ENCODE peak calls at places on chromosomes 13 and 19, in eight cellular contexts. One of them, this sample, is unnamed.
A peak's percentile ranks its signal among the peaks of the same experiment; 100 is the strongest.

GRCh38 chr13:61413572-61413971 is 2.1 kb downstream of the PCDH20 start:
- DNase-seq in WTC11: peak; percentile 28
- DNase-seq in dorsolateral prefrontal cortex: no peak
- DNase-seq in fibroblast of lung: no peak
- DNase-seq in astrocyte of the spinal cord: no peak
- DNase-seq in psoas muscle: no peak
- DNase-seq in right lobe of liver: peak; percentile 40
- DNase-seq in heart right ventricle: no peak
- DNase-seq in this sample: peak; percentile 18

GRCh38 chr13:44174769-44175425 is 198.7 kb upstream of the SERP2 start:
- DNase-seq in WTC11: no peak
- DNase-seq in dorsolateral prefrontal cortex: no peak
- DNase-seq in fibroblast of lung: peak; percentile 67
- DNase-seq in astrocyte of the spinal cord: peak; percentile 48
- DNase-seq in psoas muscle: no peak
- DNase-seq in right lobe of liver: no peak
- DNase-seq in heart right ventricle: no peak
- DNase-seq in this sample: no peak

GRCh38 chr13:43058318-43058674 is 34.9 kb downstream of the DNAJC15 start:
- DNase-seq in WTC11: peak; percentile 23
- DNase-seq in dorsolateral prefrontal cortex: no peak
- DNase-seq in fibroblast of lung: peak; percentile 69
- DNase-seq in astrocyte of the spinal cord: peak; percentile 87
- DNase-seq in psoas muscle: no peak
- DNase-seq in right lobe of liver: no peak
- DNase-seq in heart right ventricle: peak; percentile 24
- DNase-seq in this sample: no peak

GRCh38 chr19:40225440-40226305 is 816 bp downstream of the CCNP start:
- DNase-seq in WTC11: no peak
- DNase-seq in dorsolateral prefrontal cortex: no peak
- DNase-seq in fibroblast of lung: no peak
- DNase-seq in astrocyte of the spinal cord: peak; percentile 49
- DNase-seq in psoas muscle: no peak
- DNase-seq in right lobe of liver: no peak
- DNase-seq in heart right ventricle: no peak
- DNase-seq in this sample: no peak

GRCh38 chr19:15417699-15418098 is 1.1 kb downstream of the AKAP8L start:
- DNase-seq in WTC11: no peak
- DNase-seq in dorsolateral prefrontal cortex: no peak
- DNase-seq in fibroblast of lung: peak; percentile 56
- DNase-seq in astrocyte of the spinal cord: peak; percentile 38
- DNase-seq in psoas muscle: no peak
- DNase-seq in right lobe of liver: peak; percentile 47
- DNase-seq in heart right ventricle: no peak
- DNase-seq in this sample: no peak

GRCh38 chr13:101155920-101156319 is 260.4 kb downstream of the NALCN start:
- DNase-seq in WTC11: no peak
- DNase-seq in dorsolateral prefrontal cortex: no peak
- DNase-seq in fibroblast of lung: no peak
- DNase-seq in astrocyte of the spinal cord: no peak
- DNase-seq in psoas muscle: no peak
- DNase-seq in right lobe of liver: no peak
- DNase-seq in heart right ventricle: no peak
- DNase-seq in this sample: no peak

GRCh38 chr13:45209229-45209628 is 8.4 kb upstream of the KCTD4 start:
- DNase-seq in WTC11: no peak
- DNase-seq in dorsolateral prefrontal cortex: no peak
- DNase-seq in fibroblast of lung: no peak
- DNase-seq in astrocyte of the spinal cord: no peak
- DNase-seq in psoas muscle: no peak
- DNase-seq in right lobe of liver: no peak
- DNase-seq in heart right ventricle: no peak
- DNase-seq in this sample: no peak

GRCh38 chr19:16897572-16898056 is 8.8 kb downstream of the F2RL3 start:
- DNase-seq in WTC11: no peak
- DNase-seq in dorsolateral prefrontal cortex: no peak
- DNase-seq in fibroblast of lung: peak; percentile 27
- DNase-seq in astrocyte of the spinal cord: no peak
- DNase-seq in psoas muscle: no peak
- DNase-seq in right lobe of liver: peak; percentile 63
- DNase-seq in heart right ventricle: no peak
- DNase-seq in this sample: no peak

GRCh38 chr13:21033866-21034601 is 27.4 kb downstream of the LATS2 start:
- DNase-seq in WTC11: no peak
- DNase-seq in dorsolateral prefrontal cortex: no peak
- DNase-seq in fibroblast of lung: peak; percentile 81
- DNase-seq in astrocyte of the spinal cord: peak; percentile 53
- DNase-seq in psoas muscle: no peak
- DNase-seq in right lobe of liver: no peak
- DNase-seq in heart right ventricle: no peak
- DNase-seq in this sample: no peak

GRCh38 chr19:46429999-46430398 is 1.3 kb upstream of the PNMA8C start:
- DNase-seq in WTC11: no peak
- DNase-seq in dorsolateral prefrontal cortex: no peak
- DNase-seq in fibroblast of lung: no peak
- DNase-seq in astrocyte of the spinal cord: no peak
- DNase-seq in psoas muscle: no peak
- DNase-seq in right lobe of liver: no peak
- DNase-seq in heart right ventricle: no peak
- DNase-seq in this sample: no peak

GRCh38 chr19:46431824-46432223 is 3.1 kb upstream of the PNMA8C start:
- DNase-seq in WTC11: peak; percentile 75
- DNase-seq in dorsolateral prefrontal cortex: no peak
- DNase-seq in fibroblast of lung: no peak
- DNase-seq in astrocyte of the spinal cord: no peak
- DNase-seq in psoas muscle: no peak
- DNase-seq in right lobe of liver: no peak
- DNase-seq in heart right ventricle: no peak
- DNase-seq in this sample: no peak

DNA sequence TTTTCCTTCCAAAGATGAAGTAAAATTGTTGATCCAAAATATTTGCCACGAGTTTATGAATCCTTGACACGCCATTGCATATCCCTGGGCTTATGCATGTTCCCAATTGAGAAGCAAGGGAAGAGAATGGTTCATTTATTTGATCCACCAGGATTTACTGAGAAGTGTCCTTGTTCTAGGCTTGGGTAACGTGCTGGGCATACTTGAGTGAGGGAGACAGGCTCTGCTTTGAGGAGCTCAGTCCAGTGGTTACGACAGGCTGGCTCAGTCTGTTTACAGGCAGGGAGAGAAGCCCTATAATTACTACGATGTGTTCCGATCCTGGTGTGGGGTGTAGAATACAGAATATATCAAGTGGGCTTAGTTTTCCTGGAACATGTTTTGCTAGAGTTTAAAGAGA is 6.3 kb upstream of the PNMA8C start:
- DNase-seq in WTC11: no peak
- DNase-seq in dorsolateral prefrontal cortex: peak; percentile 80
- DNase-seq in fibroblast of lung: no peak
- DNase-seq in astrocyte of the spinal cord: no peak
- DNase-seq in psoas muscle: no peak
- DNase-seq in right lobe of liver: no peak
- DNase-seq in heart right ventricle: no peak
- DNase-seq in this sample: no peak
- TF ChIP-seq CTCF in WTC11: no peak
- TF ChIP-seq CTCF in dorsolateral prefrontal cortex: no peak
- TF ChIP-seq CTCF in fibroblast of lung: no peak
- TF ChIP-seq CTCF in astrocyte of the spinal cord: no peak
- TF ChIP-seq CTCF in psoas muscle: no peak
- TF ChIP-seq CTCF in right lobe of liver: no peak
- TF ChIP-seq CTCF in heart right ventricle: no peak
- TF ChIP-seq CTCF in this sample: no peak

DNA sequence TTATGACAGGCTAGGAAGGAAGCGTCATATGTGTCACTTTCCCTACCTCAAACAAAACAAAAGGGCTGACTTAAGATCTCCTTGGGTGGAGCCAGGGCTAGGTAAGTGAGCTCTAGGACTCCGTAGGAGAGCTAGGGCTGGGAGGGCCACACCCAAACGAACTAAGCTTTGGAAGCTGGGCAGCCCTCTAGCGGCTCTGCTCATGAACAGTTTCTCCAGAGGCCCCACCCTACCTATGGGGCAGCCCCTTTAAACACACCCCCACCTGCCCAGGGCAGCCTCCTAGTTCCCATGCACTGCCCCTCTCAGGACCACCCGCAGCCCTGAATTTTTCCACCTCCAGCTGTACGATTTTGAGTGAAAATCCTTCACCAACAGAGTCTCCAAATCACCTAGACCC is 3.5 kb downstream of the PEG3 start:
- DNase-seq in WTC11: no peak
- DNase-seq in dorsolateral prefrontal cortex: peak; percentile 19
- DNase-seq in fibroblast of lung: no peak
- DNase-seq in astrocyte of the spinal cord: no peak
- DNase-seq in psoas muscle: no peak
- DNase-seq in right lobe of liver: no peak
- DNase-seq in heart right ventricle: no peak
- DNase-seq in this sample: no peak
- TF ChIP-seq CTCF in WTC11: no peak
- TF ChIP-seq CTCF in dorsolateral prefrontal cortex: no peak
- TF ChIP-seq CTCF in fibroblast of lung: no peak
- TF ChIP-seq CTCF in astrocyte of the spinal cord: no peak
- TF ChIP-seq CTCF in psoas muscle: no peak
- TF ChIP-seq CTCF in right lobe of liver: no peak
- TF ChIP-seq CTCF in heart right ventricle: no peak
- TF ChIP-seq CTCF in this sample: no peak

GRCh38 chr19:18770663-18771327 is 20.3 kb downstream of the COMP start:
- DNase-seq in WTC11: no peak
- DNase-seq in dorsolateral prefrontal cortex: no peak
- DNase-seq in fibroblast of lung: no peak
- DNase-seq in astrocyte of the spinal cord: no peak
- DNase-seq in psoas muscle: no peak
- DNase-seq in right lobe of liver: no peak
- DNase-seq in heart right ventricle: no peak
- DNase-seq in this sample: no peak

GRCh38 chr19:18772620-18773587 is 18.2 kb downstream of the COMP start:
- DNase-seq in WTC11: no peak
- DNase-seq in dorsolateral prefrontal cortex: no peak
- DNase-seq in fibroblast of lung: no peak
- DNase-seq in astrocyte of the spinal cord: no peak
- DNase-seq in psoas muscle: no peak
- DNase-seq in right lobe of liver: no peak
- DNase-seq in heart right ventricle: no peak
- DNase-seq in this sample: no peak

GRCh38 chr19:18769989-18770528 is 21.0 kb downstream of the COMP start:
- DNase-seq in WTC11: no peak
- DNase-seq in dorsolateral prefrontal cortex: no peak
- DNase-seq in fibroblast of lung: no peak
- DNase-seq in astrocyte of the spinal cord: no peak
- DNase-seq in psoas muscle: no peak
- DNase-seq in right lobe of liver: no peak
- DNase-seq in heart right ventricle: no peak
- DNase-seq in this sample: no peak

GRCh38 chr19:18773682-18774081 is 17.4 kb downstream of the COMP start:
- DNase-seq in WTC11: no peak
- DNase-seq in dorsolateral prefrontal cortex: no peak
- DNase-seq in fibroblast of lung: no peak
- DNase-seq in astrocyte of the spinal cord: no peak
- DNase-seq in psoas muscle: no peak
- DNase-seq in right lobe of liver: no peak
- DNase-seq in heart right ventricle: no peak
- DNase-seq in this sample: no peak

DNA sequence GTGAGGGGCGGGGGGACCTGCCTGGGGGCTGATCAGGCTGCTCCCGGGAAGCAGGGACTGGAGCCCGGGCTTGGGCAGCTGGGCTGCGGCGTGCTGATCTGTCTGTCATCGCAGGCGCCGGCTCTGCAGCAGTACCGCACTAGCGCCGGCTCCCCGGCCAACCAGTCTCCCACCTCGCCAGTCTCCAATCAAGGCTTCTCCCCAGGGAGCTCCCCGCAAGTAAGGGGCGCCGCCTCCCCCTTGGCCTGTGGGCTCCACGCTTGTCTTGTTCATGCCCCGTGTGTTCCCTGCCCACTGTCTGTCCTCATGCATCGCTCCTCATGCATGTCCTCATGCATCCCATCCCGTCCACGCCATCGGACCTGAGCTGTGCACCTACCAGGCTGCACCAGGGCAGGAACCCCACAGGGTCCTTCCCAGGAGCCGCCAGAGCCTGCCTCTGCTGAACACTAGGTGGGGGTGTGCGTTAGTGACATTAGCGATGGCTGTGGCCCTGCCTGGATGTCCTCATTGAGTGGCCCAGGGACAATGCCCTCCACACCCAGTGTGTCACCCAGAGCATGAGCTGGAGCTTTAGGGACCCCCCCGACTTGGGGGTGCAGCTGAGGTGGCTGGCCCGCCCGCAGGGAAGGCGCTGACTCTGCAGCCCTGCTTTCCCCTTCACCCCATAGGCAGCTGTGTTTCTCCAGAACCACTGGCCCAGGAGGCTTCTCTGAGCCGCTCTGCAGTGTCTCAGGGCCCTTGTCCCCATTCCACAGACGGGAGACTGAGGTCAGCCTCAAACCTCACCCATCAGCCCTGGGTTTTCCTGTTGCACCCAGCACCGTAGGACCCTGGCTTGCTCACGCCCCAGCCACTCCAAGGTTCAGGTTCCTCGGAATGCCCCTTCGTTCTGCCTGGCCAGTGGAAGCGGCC is 19.5 kb downstream of the COMP start:
- DNase-seq in WTC11: peak; percentile 60
- DNase-seq in dorsolateral prefrontal cortex: no peak
- DNase-seq in fibroblast of lung: no peak
- DNase-seq in astrocyte of the spinal cord: no peak
- DNase-seq in psoas muscle: no peak
- DNase-seq in right lobe of liver: no peak
- DNase-seq in heart right ventricle: no peak
- DNase-seq in this sample: no peak
- TF ChIP-seq CTCF in WTC11: no peak
- TF ChIP-seq CTCF in dorsolateral prefrontal cortex: no peak
- TF ChIP-seq CTCF in fibroblast of lung: peak; percentile 4
- TF ChIP-seq CTCF in astrocyte of the spinal cord: peak; percentile 36
- TF ChIP-seq CTCF in psoas muscle: no peak
- TF ChIP-seq CTCF in right lobe of liver: no peak
- TF ChIP-seq CTCF in heart right ventricle: no peak
- TF ChIP-seq CTCF in this sample: no peak

DNA sequence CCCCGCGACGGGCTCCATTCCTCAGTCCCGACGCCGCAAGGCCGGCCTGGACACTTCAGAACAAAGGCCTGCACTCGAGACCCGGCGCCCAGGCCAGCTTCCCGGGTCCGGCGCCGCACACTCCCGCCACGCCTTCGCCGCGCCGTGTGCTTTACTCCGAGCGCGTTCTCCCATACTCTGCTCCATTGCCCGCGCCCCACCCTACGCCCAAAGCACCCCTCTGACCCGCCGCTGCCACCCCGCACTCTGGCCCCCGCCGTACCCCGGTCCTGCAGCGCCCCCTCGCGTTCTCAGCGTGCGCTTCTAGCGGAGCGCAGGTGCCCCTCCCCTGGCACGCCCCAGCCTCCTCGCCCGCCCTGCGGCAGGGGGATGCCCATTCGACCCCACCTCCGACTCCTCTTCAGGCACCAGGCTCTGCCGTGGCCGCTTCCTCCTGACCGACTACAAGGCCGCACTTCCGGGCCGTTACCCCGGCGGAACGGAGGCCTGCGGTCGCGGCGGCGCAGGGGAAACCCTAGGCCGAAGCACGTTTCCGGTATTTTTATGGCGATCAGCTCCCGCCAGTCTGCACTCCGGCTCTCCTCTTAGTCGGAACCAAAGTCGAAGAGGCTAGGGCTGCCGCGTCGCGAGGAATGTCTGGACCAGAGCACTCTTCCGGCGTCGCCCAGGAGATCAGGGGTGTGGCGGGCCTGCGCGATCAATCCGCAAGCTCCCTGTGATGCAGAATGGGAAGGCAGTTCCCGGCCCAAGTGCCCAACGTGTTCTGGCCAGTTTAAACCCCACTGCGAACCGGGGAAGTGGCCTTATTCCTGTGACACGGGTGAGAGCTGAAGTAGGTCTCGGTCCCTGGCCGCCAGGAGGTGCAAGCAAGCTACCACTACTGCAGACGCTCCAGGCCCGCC is at the start of gene ZBTB45:
- DNase-seq in WTC11: peak; percentile 92
- DNase-seq in dorsolateral prefrontal cortex: peak; percentile 94
- DNase-seq in fibroblast of lung: peak; percentile 97
- DNase-seq in astrocyte of the spinal cord: peak; percentile 98
- DNase-seq in psoas muscle: peak; percentile 90
- DNase-seq in right lobe of liver: peak; percentile 93
- DNase-seq in heart right ventricle: peak; percentile 93
- DNase-seq in this sample: peak; percentile 91
- TF ChIP-seq CTCF in WTC11: peak; percentile 75
- TF ChIP-seq CTCF in dorsolateral prefrontal cortex: peak; percentile 62
- TF ChIP-seq CTCF in fibroblast of lung: peak; percentile 57
- TF ChIP-seq CTCF in astrocyte of the spinal cord: peak; percentile 74
- TF ChIP-seq CTCF in psoas muscle: peak; percentile 55
- TF ChIP-seq CTCF in right lobe of liver: peak; percentile 69
- TF ChIP-seq CTCF in heart right ventricle: peak; percentile 42
- TF ChIP-seq CTCF in this sample: peak; percentile 67

This sample was measured in endothelial cell.